ENCODE peak calls at places on chromosome 3, in seven cellular contexts. V is astrocyte; O is astrocyte of the spinal cord; N is AG04450; J is activated T-cell treated with anti-CD3 and anti-CD28 coated beads, Interleukin-2, amount 50 U/mL, for 48 hours; D is sciatic nerve; P is MM.1S. L is an unnamed sample.

GRCh38 chr3:50523170-50523865 is 19.9 kb upstream of the CACNA2D2 start:
- DNase-seq in V (no peak), O (no peak), N (no peak), J (no peak), D (no peak), P (no peak), L (no peak)

GRCh38 chr3:81442758-81443456 is 318.5 kb downstream of the GBE1 start:
- DNase-seq in V (no peak), O (no peak), N (no peak), J (no peak), D (no peak), P (no peak), L (no peak)

GRCh38 chr3:47984089-47984759 is 32.0 kb downstream of the MAP4 start:
- DNase-seq in V (peak; percentile 76), O (peak; percentile 84), N (peak; percentile 42), J (no peak), D (no peak), P (no peak), L (peak; percentile 81)

GRCh38 chr3:172106989-172107388 is 67.6 kb downstream of the FNDC3B start:
- DNase-seq in V (peak; percentile 61), O (no peak), N (no peak), J (peak; percentile 67), D (no peak), P (peak; percentile 99), L (no peak)

GRCh38 chr3:130895690-130896089 is 1.8 kb downstream of the ATP2C1 start:
- DNase-seq in V (no peak), O (no peak), N (no peak), J (no peak), D (no peak), P (no peak), L (no peak)

GRCh38 chr3:141426404-141427034 is 58.2 kb downstream of the ZBTB38 start:
- DNase-seq in V (peak; percentile 75), O (peak; percentile 64), N (no peak), J (peak; percentile 14), D (peak; percentile 92), P (no peak), L (peak; percentile 86)

GRCh38 chr3:196163687-196164493 is 47.3 kb downstream of the ZDHHC19 start:
- DNase-seq in V (no peak), O (no peak), N (no peak), J (no peak), D (peak; percentile 68), P (no peak), L (no peak)

GRCh38 chr3:11953350-11953749 is 50.8 kb upstream of the SYN2 start:
- DNase-seq in V (no peak), O (no peak), N (no peak), J (no peak), D (no peak), P (no peak), L (no peak)

GRCh38 chr3:98961161-98962155 is 60.0 kb upstream of the DCBLD2 start:
- DNase-seq in V (peak; percentile 86), O (peak; percentile 88), N (peak; percentile 66), J (no peak), D (no peak), P (no peak), L (peak; percentile 73)

GRCh38 chr3:46349484-46350261 is 4.2 kb upstream of the CCR2 start:
- DNase-seq in V (no peak), O (no peak), N (no peak), J (no peak), D (no peak), P (no peak), L (no peak)

GRCh38 chr3:40097507-40098117 is 211.9 kb upstream of the EIF1B start:
- DNase-seq in V (peak; percentile 23), O (no peak), N (no peak), J (no peak), D (no peak), P (no peak), L (no peak)

GRCh38 chr3:153615863-153616262 is 453.8 kb downstream of the RAP2B start:
- DNase-seq in V (no peak), O (no peak), N (no peak), J (no peak), D (no peak), P (no peak), L (no peak)

GRCh38 chr3:133371181-133371580 is 28.7 kb upstream of the BFSP2 start:
- DNase-seq in V (no peak), O (no peak), N (no peak), J (no peak), D (no peak), P (no peak), L (no peak)

GRCh38 chr3:97579365-97579764 is 185.2 kb upstream of the ARL6 start:
- DNase-seq in V (no peak), O (peak; percentile 0), N (no peak), J (no peak), D (no peak), P (no peak), L (peak; percentile 23)

GRCh38 chr3:187850256-187851010 is 105.2 kb upstream of the BCL6 start:
- DNase-seq in V (no peak), O (no peak), N (no peak), J (no peak), D (peak; percentile 67), P (no peak), L (peak; percentile 58)

GRCh38 chr3:25094932-25095690 is 333.0 kb upstream of the RARB start:
- DNase-seq in V (no peak), O (no peak), N (no peak), J (no peak), D (no peak), P (no peak), L (peak; percentile 23)

GRCh38 chr3:111112913-111113312 is 41.3 kb downstream of the NECTIN3 start:
- DNase-seq in V (peak; percentile 18), O (no peak), N (no peak), J (no peak), D (no peak), P (no peak), L (peak; percentile 48)

GRCh38 chr3:194894538-194894937 is 208.9 kb downstream of the FAM43A start:
- DNase-seq in V (no peak), O (no peak), N (no peak), J (no peak), D (no peak), P (no peak), L (no peak)

GRCh38 chr3:104870276-104870675 is 496.4 kb upstream of the ALCAM start:
- DNase-seq in V (no peak), O (no peak), N (no peak), J (no peak), D (no peak), P (no peak), L (no peak)

GRCh38 chr3:73404450-73404849 is 220.3 kb downstream of the PDZRN3 start:
- DNase-seq in V (peak; percentile 12), O (peak; percentile 52), N (no peak), J (no peak), D (no peak), P (no peak), L (no peak)

GRCh38 chr3:106629215-106629832 is 747.9 kb upstream of the CCDC54 start:
- DNase-seq in V (no peak), O (no peak), N (no peak), J (no peak), D (no peak), P (no peak), L (no peak)

GRCh38 chr3:125641901-125642300 is 46.6 kb upstream of the OSBPL11 start:
- DNase-seq in V (no peak), O (no peak), N (no peak), J (no peak), D (no peak), P (no peak), L (no peak)

GRCh38 chr3:14532691-14533456 is 7.3 kb downstream of the GRIP2 start:
- DNase-seq in V (no peak), O (no peak), N (no peak), J (no peak), D (peak; percentile 69), P (no peak), L (no peak)

GRCh38 chr3:140898340-140899180 is 43.1 kb upstream of the SLC25A36 start:
- DNase-seq in V (peak; percentile 80), O (peak; percentile 90), N (peak; percentile 72), J (no peak), D (no peak), P (peak; percentile 56), L (peak; percentile 91)

GRCh38 chr3:102480139-102480538 is 45.3 kb downstream of the ZPLD1 start:
- DNase-seq in V (no peak), O (no peak), N (no peak), J (no peak), D (no peak), P (no peak), L (no peak)

GRCh38 chr3:12648384-12648959 is 15.4 kb downstream of the RAF1 start:
- DNase-seq in V (no peak), O (no peak), N (no peak), J (no peak), D (no peak), P (peak; percentile 95), L (no peak)

GRCh38 chr3:117141821-117142220 is 432.2 kb downstream of the TUSC7 start:
- DNase-seq in V (no peak), O (no peak), N (no peak), J (no peak), D (no peak), P (no peak), L (no peak)

GRCh38 chr3:111087924-111088469 is 16.4 kb downstream of the NECTIN3 start:
- DNase-seq in V (no peak), O (no peak), N (no peak), J (no peak), D (no peak), P (no peak), L (no peak)

GRCh38 chr3:148074916-148075315 is 622.8 kb upstream of the AGTR1 start:
- DNase-seq in V (no peak), O (no peak), N (no peak), J (no peak), D (no peak), P (no peak), L (no peak)

GRCh38 chr3:111473550-111473949 is 68.4 kb upstream of the CD96 start:
- DNase-seq in V (no peak), O (no peak), N (no peak), J (no peak), D (no peak), P (no peak), L (peak; percentile 1)

GRCh38 chr3:13832130-13832529 is 47.7 kb downstream of the WNT7A start:
- DNase-seq in V (no peak), O (no peak), N (no peak), J (no peak), D (no peak), P (no peak), L (no peak)

GRCh38 chr3:131232711-131233267 is 148.8 kb upstream of the NUDT16 start:
- DNase-seq in V (no peak), O (no peak), N (no peak), J (no peak), D (no peak), P (no peak), L (no peak)

GRCh38 chr3:136631424-136631823 is 120.8 kb downstream of the STAG1 start:
- DNase-seq in V (no peak), O (no peak), N (no peak), J (no peak), D (no peak), P (no peak), L (no peak)

GRCh38 chr3:51708216-51708845 is 1.5 kb downstream of the GRM2 start:
- DNase-seq in V (no peak), O (no peak), N (no peak), J (no peak), D (peak; percentile 17), P (no peak), L (no peak)

GRCh38 chr3:69364354-69364753 is 21.5 kb downstream of the FRMD4B start:
- DNase-seq in V (no peak), O (no peak), N (no peak), J (no peak), D (no peak), P (peak; percentile 27), L (peak; percentile 38)

GRCh38 chr3:113148814-113149213 is 62.5 kb upstream of the BOC start:
- DNase-seq in V (no peak), O (no peak), N (no peak), J (no peak), D (no peak), P (no peak), L (no peak)

GRCh38 chr3:60309539-60310268 is 941.5 kb downstream of the FHIT start:
- DNase-seq in V (no peak), O (no peak), N (no peak), J (no peak), D (no peak), P (no peak), L (no peak)

GRCh38 chr3:185733980-185734724 is 90.7 kb downstream of the IGF2BP2 start:
- DNase-seq in V (peak; percentile 76), O (peak; percentile 88), N (peak; percentile 72), J (peak; percentile 19), D (no peak), P (peak; percentile 50), L (peak; percentile 91)

L was measured in iris pigment epithelial cell.